ENCODE peak calls at places on chromosomes 1 and 21, in ten cellular contexts. One of them, this sample, is unnamed.

GRCh38 chr1:44672254-44672955 is 1.9 kb downstream of the TMEM53 start:
- DNase-seq in SJSA1: peak; percentile 26
- DNase-seq in mammary epithelial cell: peak; percentile 70
- DNase-seq in left lung: no peak
- DNase-seq in tibial nerve: no peak
- DNase-seq in cardiac muscle cell: peak; percentile 27
- DNase-seq in heart right ventricle: peak; percentile 47
- DNase-seq in iPS DF 6.9: no peak
- DNase-seq in body of pancreas: no peak
- DNase-seq in fibroblast of lung: peak; percentile 40
- DNase-seq in this sample: no peak

GRCh38 chr1:150762559-150762958 is 3.0 kb downstream of the CTSS start:
- DNase-seq in mammary epithelial cell: no peak
- DNase-seq in heart right ventricle: no peak
- DNase-seq in iPS DF 6.9: no peak
- DNase-seq in cardiac muscle cell: no peak
- DNase-seq in fibroblast of lung: no peak
- DNase-seq in tibial nerve: no peak
- DNase-seq in body of pancreas: no peak
- DNase-seq in SJSA1: no peak
- DNase-seq in left lung: no peak
- DNase-seq in this sample: no peak

GRCh38 chr1:116485976-116486375 is 84.8 kb downstream of the CD58 start:
- DNase-seq in mammary epithelial cell: no peak
- DNase-seq in tibial nerve: no peak
- DNase-seq in left lung: no peak
- DNase-seq in body of pancreas: no peak
- DNase-seq in heart right ventricle: no peak
- DNase-seq in cardiac muscle cell: peak; percentile 49
- DNase-seq in iPS DF 6.9: no peak
- DNase-seq in SJSA1: no peak
- DNase-seq in fibroblast of lung: peak; percentile 59
- DNase-seq in this sample: no peak

GRCh38 chr1:181100015-181100905 is 11.8 kb downstream of the IER5 start:
- DNase-seq in iPS DF 6.9: no peak
- DNase-seq in tibial nerve: no peak
- DNase-seq in mammary epithelial cell: peak; percentile 77
- DNase-seq in fibroblast of lung: no peak
- DNase-seq in SJSA1: peak; percentile 73
- DNase-seq in cardiac muscle cell: no peak
- DNase-seq in body of pancreas: no peak
- DNase-seq in left lung: no peak
- DNase-seq in heart right ventricle: no peak
- DNase-seq in this sample: no peak

GRCh38 chr1:19260211-19261138 is 8.9 kb downstream of the MRTO4 start:
- DNase-seq in body of pancreas: peak; percentile 40
- DNase-seq in SJSA1: no peak
- DNase-seq in heart right ventricle: no peak
- DNase-seq in fibroblast of lung: peak; percentile 69
- DNase-seq in iPS DF 6.9: no peak
- DNase-seq in mammary epithelial cell: no peak
- DNase-seq in tibial nerve: no peak
- DNase-seq in cardiac muscle cell: peak; percentile 27
- DNase-seq in left lung: no peak
- DNase-seq in this sample: no peak

GRCh38 chr1:95041491-95042165 is 31.1 kb downstream of the ALG14 start:
- DNase-seq in heart right ventricle: peak; percentile 76
- DNase-seq in tibial nerve: no peak
- DNase-seq in mammary epithelial cell: peak; percentile 67
- DNase-seq in SJSA1: peak; percentile 78
- DNase-seq in cardiac muscle cell: peak; percentile 92
- DNase-seq in iPS DF 6.9: no peak
- DNase-seq in left lung: no peak
- DNase-seq in fibroblast of lung: peak; percentile 94
- DNase-seq in body of pancreas: peak; percentile 75
- DNase-seq in this sample: no peak

GRCh38 chr1:206703647-206704046 is 18.9 kb downstream of the MAPKAPK2 start:
- DNase-seq in tibial nerve: no peak
- DNase-seq in mammary epithelial cell: no peak
- DNase-seq in body of pancreas: no peak
- DNase-seq in cardiac muscle cell: no peak
- DNase-seq in SJSA1: no peak
- DNase-seq in fibroblast of lung: no peak
- DNase-seq in heart right ventricle: no peak
- DNase-seq in iPS DF 6.9: no peak
- DNase-seq in left lung: no peak
- DNase-seq in this sample: peak; percentile 53

GRCh38 chr1:160206421-160207117 is 1.4 kb downstream of the PEA15 start:
- DNase-seq in mammary epithelial cell: peak; percentile 69
- DNase-seq in heart right ventricle: no peak
- DNase-seq in fibroblast of lung: peak; percentile 74
- DNase-seq in iPS DF 6.9: peak; percentile 22
- DNase-seq in tibial nerve: no peak
- DNase-seq in body of pancreas: no peak
- DNase-seq in SJSA1: peak; percentile 95
- DNase-seq in cardiac muscle cell: peak; percentile 89
- DNase-seq in left lung: no peak
- DNase-seq in this sample: no peak

GRCh38 chr1:185996211-185996610 is 262.0 kb downstream of the HMCN1 start:
- DNase-seq in fibroblast of lung: peak; percentile 74
- DNase-seq in cardiac muscle cell: peak; percentile 66
- DNase-seq in mammary epithelial cell: peak; percentile 93
- DNase-seq in body of pancreas: peak; percentile 34
- DNase-seq in SJSA1: no peak
- DNase-seq in left lung: no peak
- DNase-seq in iPS DF 6.9: no peak
- DNase-seq in tibial nerve: peak; percentile 18
- DNase-seq in heart right ventricle: peak; percentile 9
- DNase-seq in this sample: no peak

GRCh38 chr1:214943054-214943453 is 139.5 kb upstream of the KCNK2 start:
- DNase-seq in tibial nerve: no peak
- DNase-seq in iPS DF 6.9: no peak
- DNase-seq in body of pancreas: no peak
- DNase-seq in cardiac muscle cell: no peak
- DNase-seq in SJSA1: no peak
- DNase-seq in fibroblast of lung: no peak
- DNase-seq in mammary epithelial cell: no peak
- DNase-seq in left lung: no peak
- DNase-seq in heart right ventricle: no peak
- DNase-seq in this sample: no peak

GRCh38 chr1:192983349-192983980 is 75.7 kb downstream of the UCHL5 start:
- DNase-seq in mammary epithelial cell: peak; percentile 78
- DNase-seq in cardiac muscle cell: no peak
- DNase-seq in fibroblast of lung: no peak
- DNase-seq in body of pancreas: no peak
- DNase-seq in heart right ventricle: no peak
- DNase-seq in tibial nerve: no peak
- DNase-seq in left lung: no peak
- DNase-seq in iPS DF 6.9: no peak
- DNase-seq in SJSA1: no peak
- DNase-seq in this sample: no peak

GRCh38 chr1:200452850-200453543 is 43.2 kb upstream of the ZNF281 start:
- DNase-seq in cardiac muscle cell: no peak
- DNase-seq in iPS DF 6.9: no peak
- DNase-seq in mammary epithelial cell: no peak
- DNase-seq in heart right ventricle: no peak
- DNase-seq in left lung: no peak
- DNase-seq in fibroblast of lung: no peak
- DNase-seq in tibial nerve: no peak
- DNase-seq in body of pancreas: no peak
- DNase-seq in SJSA1: no peak
- DNase-seq in this sample: no peak

GRCh38 chr1:228830954-228831481 is 95.7 kb downstream of the RHOU start:
- DNase-seq in heart right ventricle: no peak
- DNase-seq in mammary epithelial cell: peak; percentile 89
- DNase-seq in tibial nerve: no peak
- DNase-seq in cardiac muscle cell: peak; percentile 64
- DNase-seq in SJSA1: peak; percentile 83
- DNase-seq in fibroblast of lung: peak; percentile 45
- DNase-seq in body of pancreas: peak; percentile 25
- DNase-seq in left lung: no peak
- DNase-seq in iPS DF 6.9: no peak
- DNase-seq in this sample: no peak

GRCh38 chr1:222616535-222616934 is 1.4 kb upstream of the MIA3 start:
- DNase-seq in mammary epithelial cell: peak; percentile 20
- DNase-seq in left lung: no peak
- DNase-seq in heart right ventricle: no peak
- DNase-seq in fibroblast of lung: peak; percentile 70
- DNase-seq in cardiac muscle cell: peak; percentile 56
- DNase-seq in tibial nerve: no peak
- DNase-seq in iPS DF 6.9: no peak
- DNase-seq in body of pancreas: peak; percentile 60
- DNase-seq in SJSA1: peak; percentile 34
- DNase-seq in this sample: no peak

GRCh38 chr1:36913523-36914060 is 120.7 kb downstream of the GRIK3 start:
- DNase-seq in tibial nerve: no peak
- DNase-seq in SJSA1: no peak
- DNase-seq in left lung: no peak
- DNase-seq in heart right ventricle: no peak
- DNase-seq in cardiac muscle cell: no peak
- DNase-seq in fibroblast of lung: no peak
- DNase-seq in body of pancreas: no peak
- DNase-seq in mammary epithelial cell: no peak
- DNase-seq in iPS DF 6.9: no peak
- DNase-seq in this sample: no peak

GRCh38 chr1:50278352-50278878 is 144.8 kb downstream of the DMRTA2 start:
- DNase-seq in body of pancreas: no peak
- DNase-seq in SJSA1: no peak
- DNase-seq in tibial nerve: no peak
- DNase-seq in cardiac muscle cell: no peak
- DNase-seq in mammary epithelial cell: no peak
- DNase-seq in heart right ventricle: no peak
- DNase-seq in fibroblast of lung: no peak
- DNase-seq in left lung: no peak
- DNase-seq in iPS DF 6.9: no peak
- DNase-seq in this sample: no peak

GRCh38 chr1:21077085-21077484 is 99.6 kb downstream of the EIF4G3 start:
- DNase-seq in iPS DF 6.9: no peak
- DNase-seq in fibroblast of lung: peak; percentile 46
- DNase-seq in left lung: no peak
- DNase-seq in mammary epithelial cell: peak; percentile 38
- DNase-seq in body of pancreas: no peak
- DNase-seq in tibial nerve: no peak
- DNase-seq in heart right ventricle: no peak
- DNase-seq in cardiac muscle cell: peak; percentile 68
- DNase-seq in SJSA1: peak; percentile 43
- DNase-seq in this sample: no peak
- H3K27ac ChIP-seq in iPS DF 6.9: no peak overlapping the region
- H3K27ac ChIP-seq in fibroblast of lung: no peak overlapping the region
- H3K27ac ChIP-seq in left lung: no peak overlapping the region
- H3K27ac ChIP-seq in mammary epithelial cell: no peak overlapping the region
- H3K27ac ChIP-seq in body of pancreas: no peak overlapping the region
- H3K27ac ChIP-seq in tibial nerve: no peak overlapping the region
- H3K27ac ChIP-seq in heart right ventricle: no peak overlapping the region
- H3K27ac ChIP-seq in cardiac muscle cell: no peak overlapping the region
- H3K27ac ChIP-seq in SJSA1: no peak overlapping the region
- H3K27ac ChIP-seq in this sample: no peak overlapping the region

DNA sequence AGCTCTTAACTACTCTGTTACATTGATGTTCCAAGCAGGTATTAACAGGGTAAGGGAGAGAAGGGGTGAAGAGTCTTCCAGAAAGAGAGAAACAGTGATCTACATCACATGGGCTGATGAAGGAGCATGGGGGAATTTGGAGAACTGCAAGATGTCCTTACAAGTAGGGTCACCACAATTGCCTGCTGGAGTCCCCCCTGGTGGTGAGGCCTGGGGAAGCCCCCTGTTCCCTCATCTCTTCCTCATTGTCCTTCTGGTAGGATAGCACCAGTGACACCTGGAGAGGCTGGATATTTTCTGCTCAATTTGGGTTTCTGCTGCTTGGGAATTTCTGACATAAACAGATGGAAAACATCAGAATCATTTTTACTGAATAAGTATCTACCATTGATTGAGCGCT is 126.6 kb downstream of the RUNX1 start:
- DNase-seq in fibroblast of lung: no peak
- DNase-seq in mammary epithelial cell: no peak
- DNase-seq in iPS DF 6.9: no peak
- DNase-seq in left lung: no peak
- DNase-seq in heart right ventricle: no peak
- DNase-seq in tibial nerve: no peak
- DNase-seq in SJSA1: no peak
- DNase-seq in cardiac muscle cell: no peak
- DNase-seq in body of pancreas: no peak
- DNase-seq in this sample: no peak
- H3K27ac ChIP-seq in fibroblast of lung: no peak overlapping the region
- H3K27ac ChIP-seq in mammary epithelial cell: no peak overlapping the region
- H3K27ac ChIP-seq in iPS DF 6.9: no peak overlapping the region
- H3K27ac ChIP-seq in left lung: no peak overlapping the region
- H3K27ac ChIP-seq in heart right ventricle: no peak overlapping the region
- H3K27ac ChIP-seq in tibial nerve: no peak overlapping the region
- H3K27ac ChIP-seq in SJSA1: no peak overlapping the region
- H3K27ac ChIP-seq in cardiac muscle cell: no peak overlapping the region
- H3K27ac ChIP-seq in body of pancreas: no peak overlapping the region
- H3K27ac ChIP-seq in this sample: no peak overlapping the region

GRCh38 chr1:145912128-145912641 is 2.3 kb upstream of the ITGA10 start:
- DNase-seq in SJSA1: no peak
- DNase-seq in left lung: no peak
- DNase-seq in body of pancreas: no peak
- DNase-seq in mammary epithelial cell: no peak
- DNase-seq in tibial nerve: no peak
- DNase-seq in heart right ventricle: no peak
- DNase-seq in fibroblast of lung: no peak
- DNase-seq in cardiac muscle cell: no peak
- DNase-seq in iPS DF 6.9: no peak
- DNase-seq in this sample: no peak

GRCh38 chr1:145906954-145907755 is 2.7 kb downstream of the ITGA10 start:
- DNase-seq in cardiac muscle cell: peak; percentile 38
- DNase-seq in iPS DF 6.9: no peak
- DNase-seq in body of pancreas: no peak
- DNase-seq in tibial nerve: no peak
- DNase-seq in fibroblast of lung: no peak
- DNase-seq in mammary epithelial cell: no peak
- DNase-seq in heart right ventricle: no peak
- DNase-seq in left lung: no peak
- DNase-seq in SJSA1: no peak
- DNase-seq in this sample: no peak

DNA sequence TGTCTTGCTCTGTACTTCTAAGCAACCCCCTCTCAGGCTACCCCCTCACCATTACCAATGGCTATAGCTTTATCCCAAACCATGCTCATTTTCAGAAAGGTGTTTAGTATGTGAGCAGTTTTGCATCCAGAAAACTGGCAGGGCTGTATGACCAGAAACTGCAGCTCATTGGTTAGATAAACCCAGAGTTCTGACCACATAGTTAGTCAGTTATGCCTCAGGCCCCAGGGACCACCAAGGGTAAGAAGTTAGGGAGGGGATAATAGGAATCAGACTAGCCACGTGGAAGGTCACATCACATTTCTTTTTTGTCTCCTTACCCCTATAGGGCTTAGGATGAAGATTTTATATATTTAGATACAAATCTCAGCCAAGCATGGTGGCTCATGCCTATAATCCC is 1.2 kb downstream of the ITGA10 start:
- DNase-seq in body of pancreas: no peak
- DNase-seq in cardiac muscle cell: peak; percentile 49
- DNase-seq in fibroblast of lung: no peak
- DNase-seq in SJSA1: peak; percentile 65
- DNase-seq in left lung: no peak
- DNase-seq in tibial nerve: no peak
- DNase-seq in heart right ventricle: no peak
- DNase-seq in mammary epithelial cell: no peak
- DNase-seq in iPS DF 6.9: no peak
- DNase-seq in this sample: no peak
- H3K27ac ChIP-seq in body of pancreas: no peak overlapping the region
- H3K27ac ChIP-seq in cardiac muscle cell: peak overlapping the region; percentile 30
- H3K27ac ChIP-seq in fibroblast of lung: no peak overlapping the region
- H3K27ac ChIP-seq in SJSA1: peak overlapping the region; percentile 35
- H3K27ac ChIP-seq in left lung: no peak overlapping the region
- H3K27ac ChIP-seq in tibial nerve: no peak overlapping the region
- H3K27ac ChIP-seq in heart right ventricle: peak overlapping the region; percentile 67
- H3K27ac ChIP-seq in mammary epithelial cell: no peak overlapping the region
- H3K27ac ChIP-seq in iPS DF 6.9: no peak overlapping the region
- H3K27ac ChIP-seq in this sample: no peak overlapping the region

GRCh38 chr1:27518808-27519207 is 28.8 kb upstream of the WASF2 start:
- DNase-seq in cardiac muscle cell: no peak
- DNase-seq in mammary epithelial cell: no peak
- DNase-seq in fibroblast of lung: no peak
- DNase-seq in tibial nerve: no peak
- DNase-seq in iPS DF 6.9: no peak
- DNase-seq in left lung: no peak
- DNase-seq in SJSA1: no peak
- DNase-seq in body of pancreas: no peak
- DNase-seq in heart right ventricle: no peak
- DNase-seq in this sample: no peak
- H3K27ac ChIP-seq in cardiac muscle cell: peak overlapping the region; percentile 94
- H3K27ac ChIP-seq in mammary epithelial cell: no peak overlapping the region
- H3K27ac ChIP-seq in fibroblast of lung: no peak overlapping the region
- H3K27ac ChIP-seq in tibial nerve: peak overlapping the region; percentile 68
- H3K27ac ChIP-seq in iPS DF 6.9: no peak overlapping the region
- H3K27ac ChIP-seq in left lung: no peak overlapping the region
- H3K27ac ChIP-seq in SJSA1: no peak overlapping the region
- H3K27ac ChIP-seq in body of pancreas: peak overlapping the region; percentile 21
- H3K27ac ChIP-seq in heart right ventricle: peak overlapping the region; percentile 68
- H3K27ac ChIP-seq in this sample: no peak overlapping the region